ENCODE peak calls at places on chromosomes 4 and X, in ten cellular contexts. J is mucosa of descending colon; H is dorsolateral prefrontal cortex; W is fibroblast of lung; C is right lobe of liver; P is HCT116; S is stimulated activated CD8-positive, alpha-beta memory T cell treated with anti-CD3 and anti-CD28 coated beads, Interleukin-15, amount 100 ng/mL, for 24 hours; A is fibroblast of the aortic adventitia; Y is D341Med; N is AG08396. L is an unnamed sample.

GRCh38 chr4:67134616-67135015 is 410.7 kb downstream of the CENPC start:
- DNase-seq in P (no peak), C (no peak), J (no peak), S (no peak), W (no peak), A (no peak), H (no peak), Y (no peak), N (no peak), L (no peak)

GRCh38 chr4:63563288-63564014 is 845.8 kb downstream of the TECRL start:
- DNase-seq in Y (no peak), H (no peak), W (no peak), J (no peak), P (no peak), N (no peak), S (no peak), A (no peak), C (no peak), L (no peak)

GRCh38 chr4:76751612-76752343 is 146.2 kb downstream of the SOWAHB start:
- DNase-seq in P (no peak), A (no peak), J (no peak), C (no peak), N (no peak), H (no peak), Y (no peak), W (no peak), S (no peak), L (no peak)

GRCh38 chr4:53453385-53453784 is 75.9 kb downstream of the FIP1L1 start:
- DNase-seq in S (no peak), P (no peak), Y (no peak), J (no peak), N (no peak), C (no peak), H (no peak), W (no peak), A (peak), L (no peak)

GRCh38 chrX:104913348-104913747 is 307.1 kb downstream of the TEX13A start:
- DNase-seq in N (peak), Y (peak), A (no peak), P (no peak), J (no peak), C (no peak), H (no peak), W (peak), S (no peak), L (no peak)

GRCh38 chr4:159296061-159296460 is 193.2 kb downstream of the RAPGEF2 start:
- DNase-seq in J (no peak), N (peak), S (no peak), P (no peak), C (no peak), A (peak), W (peak), Y (no peak), H (no peak), L (no peak)

GRCh38 chr4:185196437-185196836 is 7.4 kb downstream of the CFAP97 start:
- DNase-seq in A (no peak), P (peak), J (no peak), C (no peak), S (no peak), W (no peak), Y (no peak), H (no peak), N (no peak), L (no peak)

GRCh38 chrX:132622130-132622529 is 133.3 kb upstream of the MBNL3 start:
- DNase-seq in Y (no peak), P (peak), S (peak), H (no peak), J (no peak), W (peak), A (peak), C (no peak), N (no peak), L (no peak)

GRCh38 chr4:174120446-174121142 is 162.9 kb downstream of the FBXO8 start:
- DNase-seq in A (peak), S (no peak), P (peak), W (peak), N (peak), C (no peak), J (peak), H (peak), Y (peak), L (peak)

GRCh38 chr4:177283167-177283566 is 26.5 kb upstream of the NEIL3 start:
- DNase-seq in Y (no peak), S (no peak), W (peak), J (no peak), P (no peak), A (peak), H (no peak), C (no peak), N (peak), L (no peak)

GRCh38 chrX:134821901-134822300 is 163.6 kb upstream of the PLAC1 start:
- DNase-seq in A (no peak), Y (peak), C (no peak), S (no peak), H (no peak), W (no peak), P (no peak), N (no peak), J (no peak), L (no peak)

GRCh38 chr4:40702137-40702799 is 47.5 kb upstream of the NSUN7 start:
- DNase-seq in C (no peak), A (no peak), H (no peak), N (no peak), W (no peak), S (no peak), J (no peak), P (no peak), Y (no peak), L (no peak)

GRCh38 chrX:281166-281999 is at the start of gene PLCXD1:
- DNase-seq in S (no peak), J (peak), W (peak), C (no peak), N (no peak), H (no peak), P (no peak), Y (peak), A (peak), L (no peak)

GRCh38 chr4:16113741-16114140 is 29.9 kb upstream of the PROM1 start:
- DNase-seq in S (no peak), J (no peak), P (no peak), H (no peak), N (no peak), C (no peak), W (no peak), Y (no peak), A (no peak), L (no peak)

GRCh38 chr4:40811886-40812857 is 62.4 kb downstream of the NSUN7 start:
- DNase-seq in Y (no peak), A (peak), S (no peak), N (no peak), W (peak), J (no peak), P (no peak), C (no peak), H (no peak), L (no peak)

GRCh38 chr4:118787844-118788380 is 48.0 kb downstream of the SEC24D start:
- DNase-seq in W (peak), A (no peak), S (no peak), H (no peak), N (no peak), Y (no peak), P (no peak), C (no peak), J (no peak), L (no peak)

GRCh38 chr4:127782025-127782274 is 172 bp upstream of the HSPA4L start:
- DNase-seq in W (peak), S (no peak), C (peak), P (peak), Y (peak), J (peak), N (peak), A (peak), H (peak), L (no peak)

GRCh38 chr4:97104006-97104405 is 1039.3 kb downstream of the STPG2 start:
- DNase-seq in Y (no peak), S (no peak), N (no peak), C (no peak), J (no peak), W (no peak), H (no peak), A (no peak), P (no peak), L (no peak)

GRCh38 chr4:189656551-189657165 is 284.0 kb upstream of the FRG1 start:
- DNase-seq in N (no peak), J (no peak), S (no peak), W (no peak), P (no peak), A (no peak), C (no peak), Y (no peak), H (no peak), L (no peak)

GRCh38 chr4:33722800-33723511 is 2521.4 kb downstream of the ARAP2 start:
- DNase-seq in Y (no peak), P (no peak), N (no peak), J (no peak), C (no peak), H (no peak), A (peak), W (peak), S (no peak), L (no peak)

GRCh38 chr4:70892086-70892769 is 9.9 kb upstream of the MOB1B start:
- DNase-seq in H (no peak), S (no peak), J (no peak), W (peak), A (no peak), N (no peak), C (peak), P (no peak), Y (no peak), L (no peak)

GRCh38 chr4:94406668-94407437 is 44.9 kb upstream of the PDLIM5 start:
- DNase-seq in Y (peak), H (peak), J (peak), P (peak), W (peak), S (no peak), A (peak), N (peak), C (peak), L (no peak)

GRCh38 chrX:11509786-11510185 is 155.9 kb downstream of the ARHGAP6 start:
- DNase-seq in A (peak), C (no peak), J (no peak), Y (no peak), P (no peak), N (no peak), H (no peak), W (peak), S (no peak), L (no peak)

GRCh38 chr4:155999743-156000142 is 46.1 kb upstream of the CTSO start:
- DNase-seq in C (no peak), P (peak), W (peak), H (peak), Y (no peak), N (peak), A (peak), J (no peak), S (no peak), L (peak)

GRCh38 chr4:25888781-25889180 is 25.2 kb upstream of the SMIM20 start:
- DNase-seq in C (no peak), W (no peak), A (peak), J (no peak), S (no peak), H (no peak), P (no peak), N (no peak), Y (no peak), L (no peak)

GRCh38 chr4:147638942-147639341 is 21.7 kb downstream of the TMEM184C start:
- DNase-seq in S (no peak), P (no peak), C (no peak), N (no peak), J (no peak), A (peak), H (no peak), W (peak), Y (no peak), L (no peak)

GRCh38 chrX:119887721-119888425 is 7.8 kb upstream of the AKAP14 start:
- DNase-seq in J (peak), W (peak), Y (peak), N (peak), S (no peak), A (no peak), P (peak), H (peak), C (peak), L (no peak)

L was measured in amygdala.